ENCODE peak calls at places on chromosomes 6 and 20, in seven cellular contexts. W is sigmoid colon, D is A549, O is HCT116, P is transverse colon, A is lower leg skin, G is body of pancreas. X is an unnamed sample.

GRCh38 chr6:110557226-110557625 is 80.8 kb upstream of the SLC22A16 start:
- DNase-seq in G (no peak), P (no peak), O (no peak), D (no peak), A (no peak), W (no peak), X (no peak)

GRCh38 chr6:650098-650497 is 6.8 kb downstream of the HUS1B start:
- DNase-seq in P (no peak), D (no peak), O (no peak), W (no peak), A (no peak), G (no peak), X (no peak)

GRCh38 chr6:35178932-35179832 is 34.6 kb upstream of the SCUBE3 start:
- DNase-seq in A (no peak), P (no peak), G (no peak), D (no peak), W (no peak), O (no peak), X (no peak)

GRCh38 chr20:45044084-45044573 is 56.8 kb downstream of the KCNS1 start:
- DNase-seq in G (peak; percentile 33), A (no peak), P (peak; percentile 15), D (peak; percentile 39), W (no peak), O (peak; percentile 57), X (peak; percentile 24)

GRCh38 chr20:53824779-53825178 is 231.1 kb upstream of the ZNF217 start:
- DNase-seq in G (no peak), P (no peak), A (no peak), D (no peak), W (no peak), O (no peak), X (no peak)

GRCh38 chr6:98945311-98946005 is 2.3 kb downstream of the FBXL4 start:
- DNase-seq in A (no peak), G (no peak), O (no peak), W (no peak), P (no peak), D (no peak), X (no peak)

GRCh38 chr20:21499641-21500040 is 14.2 kb downstream of the NKX2-2 start:
- DNase-seq in D (no peak), W (no peak), P (no peak), O (no peak), G (no peak), A (no peak), X (no peak)

GRCh38 chr6:139547082-139547776 is 172.8 kb upstream of the CITED2 start:
- DNase-seq in O (no peak), A (no peak), P (no peak), W (no peak), D (no peak), G (no peak), X (no peak)

GRCh38 chr6:108510461-108511319 is 50.0 kb upstream of the FOXO3 start:
- DNase-seq in D (no peak), A (no peak), W (no peak), O (no peak), G (no peak), P (no peak), X (no peak)

GRCh38 chr6:144266091-144266649 is 19.0 kb upstream of the UTRN start:
- DNase-seq in D (peak; percentile 37), P (peak; percentile 11), A (peak; percentile 92), W (peak; percentile 87), G (peak; percentile 82), O (peak; percentile 64), X (peak; percentile 15)

GRCh38 chr6:38933426-38933825 is 115.2 kb upstream of the GLP1R start:
- DNase-seq in A (no peak), P (no peak), G (no peak), D (peak; percentile 5), W (no peak), O (peak; percentile 22), X (peak; percentile 6)

GRCh38 chr6:26251354-26252081 is 113.5 kb upstream of the BTN3A2 start:
- DNase-seq in G (no peak), P (peak; percentile 82), W (no peak), A (peak; percentile 88), O (no peak), D (no peak), X (no peak)

GRCh38 chr20:10629946-10630345 is 43.9 kb downstream of the JAG1 start:
- DNase-seq in G (no peak), O (no peak), D (no peak), P (no peak), W (no peak), A (no peak), X (no peak)

GRCh38 chr20:18754030-18754659 is 59.4 kb upstream of the SCP2D1 start:
- DNase-seq in P (peak; percentile 22), W (no peak), O (no peak), D (no peak), G (no peak), A (no peak), X (no peak)

GRCh38 chr6:20095436-20095835 is 116.8 kb downstream of the MBOAT1 start:
- DNase-seq in D (no peak), P (no peak), G (no peak), A (no peak), O (no peak), W (no peak), X (no peak)

GRCh38 chr6:2658788-2659187 is 91.9 kb downstream of the MYLK4 start:
- DNase-seq in A (no peak), D (no peak), G (no peak), P (no peak), O (peak; percentile 10), W (no peak), X (peak; percentile 19)

DNA sequence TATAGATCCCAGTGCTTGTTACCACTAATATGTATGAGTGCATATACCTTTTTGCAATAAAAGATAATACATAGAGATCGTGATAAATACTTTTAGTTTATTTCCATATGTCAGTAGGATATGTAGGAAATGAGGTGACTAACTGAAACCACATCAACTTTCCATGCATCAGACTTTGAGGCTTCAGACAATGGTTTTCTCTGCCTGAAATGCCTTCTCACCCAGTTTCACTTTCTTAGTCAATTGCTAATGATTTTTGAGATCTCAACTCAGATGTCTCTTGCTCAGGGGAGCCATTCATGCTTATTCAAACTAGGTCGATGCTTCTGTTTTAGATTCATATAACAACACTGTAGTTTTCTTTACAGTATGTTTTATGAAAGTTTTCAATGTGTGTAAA is 626.6 kb upstream of the ADGRB3 start:
- DNase-seq in G (no peak), P (no peak), D (no peak), O (no peak), W (no peak), A (no peak), X (no peak)
- TF ChIP-seq POLR2A in G (no peak), P (no peak), D (no peak), O (no peak), W (no peak), A (no peak), X (no peak)

GRCh38 chr20:63035284-63036185 is 28.8 kb upstream of the BHLHE23 start:
- DNase-seq in W (peak; percentile 57), A (no peak), P (no peak), D (no peak), G (no peak), O (no peak), X (no peak)
- TF ChIP-seq POLR2A in W (no peak), A (no peak), P (no peak), D (no peak), G (no peak), O (no peak), X (no peak)

GRCh38 chr6:158764188-158764849 is 54.8 kb downstream of the EZR start:
- DNase-seq in O (no peak), A (no peak), D (no peak), W (no peak), G (no peak), P (no peak), X (no peak)
- TF ChIP-seq POLR2A in O (no peak), A (no peak), D (no peak), W (no peak), G (no peak), P (peak; percentile 18), X (no peak)

GRCh38 chr6:10837009-10837691 is 1.2 kb downstream of the MAK start:
- DNase-seq in W (no peak), A (peak; percentile 88), G (peak; percentile 58), D (peak; percentile 43), P (peak; percentile 16), O (no peak), X (peak; percentile 49)

GRCh38 chr6:10838794-10839333 is 525 bp upstream of the MAK start:
- DNase-seq in G (no peak), W (no peak), P (no peak), A (no peak), D (no peak), O (no peak), X (no peak)

GRCh38 chr6:10834823-10835222 is 3.5 kb downstream of the MAK start:
- DNase-seq in A (no peak), G (no peak), W (no peak), P (no peak), O (no peak), D (no peak), X (no peak)

GRCh38 chr6:10837692-10837996 is 695 bp downstream of the MAK start:
- DNase-seq in A (no peak), G (peak; percentile 32), D (no peak), W (no peak), O (no peak), P (no peak), X (peak; percentile 27)

GRCh38 chr6:10837997-10838793 is at the start of gene MAK:
- DNase-seq in A (peak; percentile 95), D (peak; percentile 80), W (peak; percentile 83), O (peak; percentile 81), P (peak; percentile 88), G (peak; percentile 93), X (peak; percentile 88)
- TF ChIP-seq POLR2A in A (no peak), D (no peak), W (no peak), O (no peak), P (no peak), G (peak; percentile 78), X (no peak)

GRCh38 chr6:29752451-29753308 is 29.4 kb downstream of the HLA-F start:
- DNase-seq in D (peak; percentile 84), P (peak; percentile 91), O (peak; percentile 90), W (peak; percentile 96), G (peak; percentile 91), A (peak; percentile 98), X (peak; percentile 76)
- TF ChIP-seq POLR2A in D (peak; percentile 36), P (peak; percentile 28), O (peak; percentile 16), W (no peak), G (peak; percentile 71), A (no peak), X (peak; percentile 39)

DNA sequence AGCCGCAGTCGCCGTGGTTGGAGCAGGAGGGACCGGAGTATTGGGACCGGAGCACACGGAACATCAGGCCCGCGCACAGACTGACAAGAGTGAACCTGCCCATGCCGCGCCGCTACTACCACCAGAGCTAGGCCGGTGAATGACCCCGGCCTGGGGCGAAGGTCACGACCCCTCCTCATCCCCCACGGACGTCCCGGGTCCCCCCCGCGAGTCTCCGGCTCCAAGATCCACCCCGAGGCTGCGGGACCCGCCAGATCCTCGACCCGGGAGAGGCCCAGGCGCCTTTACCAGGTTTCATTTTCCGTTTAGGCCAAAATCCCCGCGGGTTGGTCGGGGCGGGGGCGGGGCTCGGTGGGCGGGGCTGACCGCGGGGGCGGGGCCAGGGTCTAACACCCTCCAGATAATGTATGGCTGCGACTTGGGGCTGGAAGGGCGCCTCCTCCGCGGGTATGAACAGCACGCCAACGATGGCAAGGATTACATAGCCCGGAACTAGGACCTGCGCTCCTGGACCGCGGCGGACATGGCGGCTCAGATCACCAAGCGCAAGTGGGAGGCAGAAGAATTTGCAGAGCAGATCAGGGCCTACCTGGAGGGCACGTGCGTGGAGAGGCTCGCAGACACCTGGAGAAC is 15.4 kb upstream of the HLA-A start:
- DNase-seq in P (peak; percentile 84), O (no peak), G (no peak), D (peak; percentile 9), W (peak; percentile 81), A (peak; percentile 91), X (no peak)
- TF ChIP-seq POLR2A in P (peak; percentile 56), O (no peak), G (peak; percentile 55), D (no peak), W (peak; percentile 39), A (no peak), X (no peak)